ENCODE peak calls at places on chromosomes 7 and 10, in ten cellular contexts. One of them, this sample, is unnamed.

GRCh38 chr7:26178272-26178960 is 22.1 kb downstream of the HNRNPA2B1 start:
- DNase-seq in IMR-90: no peak
- DNase-seq in CD8-positive, alpha-beta T cell: no peak
- DNase-seq in left lung: no peak
- DNase-seq in heart right ventricle: no peak
- DNase-seq in neuronal stem cell: no peak
- DNase-seq in CD8-positive, alpha-beta memory T cell: no peak
- DNase-seq in H9: no peak
- DNase-seq in SK-N-SH: no peak
- DNase-seq in transverse colon: no peak
- DNase-seq in this sample: no peak

GRCh38 chr10:44046605-44047004 is 338.3 kb downstream of the CXCL12 start:
- DNase-seq in neuronal stem cell: no peak
- DNase-seq in H9: no peak
- DNase-seq in IMR-90: peak; percentile 52
- DNase-seq in CD8-positive, alpha-beta T cell: no peak
- DNase-seq in transverse colon: no peak
- DNase-seq in CD8-positive, alpha-beta memory T cell: no peak
- DNase-seq in SK-N-SH: no peak
- DNase-seq in left lung: no peak
- DNase-seq in heart right ventricle: no peak
- DNase-seq in this sample: no peak

GRCh38 chr7:17108049-17108584 is 190.3 kb upstream of the AHR start:
- DNase-seq in SK-N-SH: no peak
- DNase-seq in CD8-positive, alpha-beta T cell: no peak
- DNase-seq in neuronal stem cell: no peak
- DNase-seq in H9: no peak
- DNase-seq in IMR-90: no peak
- DNase-seq in CD8-positive, alpha-beta memory T cell: no peak
- DNase-seq in heart right ventricle: no peak
- DNase-seq in transverse colon: no peak
- DNase-seq in left lung: no peak
- DNase-seq in this sample: no peak

GRCh38 chr10:67912330-67912946 is 28.0 kb downstream of the SIRT1 start:
- DNase-seq in transverse colon: no peak
- DNase-seq in left lung: no peak
- DNase-seq in IMR-90: peak; percentile 25
- DNase-seq in heart right ventricle: no peak
- DNase-seq in neuronal stem cell: no peak
- DNase-seq in CD8-positive, alpha-beta memory T cell: no peak
- DNase-seq in CD8-positive, alpha-beta T cell: no peak
- DNase-seq in H9: no peak
- DNase-seq in SK-N-SH: no peak
- DNase-seq in this sample: no peak

GRCh38 chr10:86265877-86266259 is 100.7 kb downstream of the GRID1 start:
- DNase-seq in IMR-90: no peak
- DNase-seq in left lung: no peak
- DNase-seq in CD8-positive, alpha-beta T cell: no peak
- DNase-seq in CD8-positive, alpha-beta memory T cell: no peak
- DNase-seq in H9: peak; percentile 10
- DNase-seq in heart right ventricle: no peak
- DNase-seq in transverse colon: no peak
- DNase-seq in SK-N-SH: no peak
- DNase-seq in neuronal stem cell: no peak
- DNase-seq in this sample: no peak

GRCh38 chr10:13773043-13773442 is 186.3 kb downstream of the PRPF18 start:
- DNase-seq in CD8-positive, alpha-beta T cell: no peak
- DNase-seq in SK-N-SH: no peak
- DNase-seq in transverse colon: no peak
- DNase-seq in heart right ventricle: no peak
- DNase-seq in H9: no peak
- DNase-seq in neuronal stem cell: no peak
- DNase-seq in IMR-90: no peak
- DNase-seq in left lung: no peak
- DNase-seq in CD8-positive, alpha-beta memory T cell: no peak
- DNase-seq in this sample: no peak

GRCh38 chr10:61475449-61475873 is 22.3 kb upstream of the TMEM26 start:
- DNase-seq in transverse colon: no peak
- DNase-seq in SK-N-SH: no peak
- DNase-seq in H9: no peak
- DNase-seq in left lung: no peak
- DNase-seq in IMR-90: peak; percentile 66
- DNase-seq in CD8-positive, alpha-beta memory T cell: no peak
- DNase-seq in heart right ventricle: no peak
- DNase-seq in neuronal stem cell: no peak
- DNase-seq in CD8-positive, alpha-beta T cell: no peak
- DNase-seq in this sample: no peak

GRCh38 chr10:77636967-77637473 is 588 bp downstream of the KCNMA1 start:
- DNase-seq in CD8-positive, alpha-beta T cell: no peak
- DNase-seq in CD8-positive, alpha-beta memory T cell: no peak
- DNase-seq in left lung: no peak
- DNase-seq in heart right ventricle: no peak
- DNase-seq in SK-N-SH: peak; percentile 76
- DNase-seq in IMR-90: no peak
- DNase-seq in H9: peak; percentile 41
- DNase-seq in neuronal stem cell: no peak
- DNase-seq in transverse colon: no peak
- DNase-seq in this sample: no peak

GRCh38 chr7:5177060-5177459 is 13.0 kb upstream of the WIPI2 start:
- DNase-seq in heart right ventricle: peak; percentile 75
- DNase-seq in transverse colon: peak; percentile 40
- DNase-seq in CD8-positive, alpha-beta memory T cell: no peak
- DNase-seq in H9: no peak
- DNase-seq in CD8-positive, alpha-beta T cell: no peak
- DNase-seq in IMR-90: peak; percentile 87
- DNase-seq in left lung: peak; percentile 40
- DNase-seq in SK-N-SH: peak; percentile 88
- DNase-seq in neuronal stem cell: no peak
- DNase-seq in this sample: no peak

GRCh38 chr7:83850037-83850619 is 201.2 kb upstream of the SEMA3E start:
- DNase-seq in H9: no peak
- DNase-seq in neuronal stem cell: peak; percentile 3
- DNase-seq in SK-N-SH: no peak
- DNase-seq in CD8-positive, alpha-beta memory T cell: no peak
- DNase-seq in left lung: no peak
- DNase-seq in CD8-positive, alpha-beta T cell: no peak
- DNase-seq in IMR-90: no peak
- DNase-seq in transverse colon: no peak
- DNase-seq in heart right ventricle: no peak
- DNase-seq in this sample: no peak

GRCh38 chr7:103752995-103753394 is 236.5 kb downstream of the RELN start:
- DNase-seq in IMR-90: peak; percentile 27
- DNase-seq in H9: no peak
- DNase-seq in transverse colon: no peak
- DNase-seq in CD8-positive, alpha-beta T cell: no peak
- DNase-seq in neuronal stem cell: no peak
- DNase-seq in SK-N-SH: no peak
- DNase-seq in CD8-positive, alpha-beta memory T cell: no peak
- DNase-seq in heart right ventricle: no peak
- DNase-seq in left lung: no peak
- DNase-seq in this sample: no peak

GRCh38 chr7:66640802-66641525 is 12.3 kb downstream of the KCTD7 start:
- DNase-seq in heart right ventricle: no peak
- DNase-seq in neuronal stem cell: no peak
- DNase-seq in CD8-positive, alpha-beta memory T cell: no peak
- DNase-seq in transverse colon: peak; percentile 79
- DNase-seq in SK-N-SH: no peak
- DNase-seq in IMR-90: no peak
- DNase-seq in CD8-positive, alpha-beta T cell: no peak
- DNase-seq in H9: no peak
- DNase-seq in left lung: no peak
- DNase-seq in this sample: no peak
- H3K27ac ChIP-seq in heart right ventricle: no peak overlapping the region
- H3K27ac ChIP-seq in neuronal stem cell: no peak overlapping the region
- H3K27ac ChIP-seq in CD8-positive, alpha-beta memory T cell: no peak overlapping the region
- H3K27ac ChIP-seq in transverse colon: peak overlapping the region; percentile 76
- H3K27ac ChIP-seq in SK-N-SH: no peak overlapping the region
- H3K27ac ChIP-seq in IMR-90: no peak overlapping the region
- H3K27ac ChIP-seq in CD8-positive, alpha-beta T cell: no peak overlapping the region
- H3K27ac ChIP-seq in H9: no peak overlapping the region
- H3K27ac ChIP-seq in left lung: no peak overlapping the region
- H3K27ac ChIP-seq in this sample: no peak overlapping the region

DNA sequence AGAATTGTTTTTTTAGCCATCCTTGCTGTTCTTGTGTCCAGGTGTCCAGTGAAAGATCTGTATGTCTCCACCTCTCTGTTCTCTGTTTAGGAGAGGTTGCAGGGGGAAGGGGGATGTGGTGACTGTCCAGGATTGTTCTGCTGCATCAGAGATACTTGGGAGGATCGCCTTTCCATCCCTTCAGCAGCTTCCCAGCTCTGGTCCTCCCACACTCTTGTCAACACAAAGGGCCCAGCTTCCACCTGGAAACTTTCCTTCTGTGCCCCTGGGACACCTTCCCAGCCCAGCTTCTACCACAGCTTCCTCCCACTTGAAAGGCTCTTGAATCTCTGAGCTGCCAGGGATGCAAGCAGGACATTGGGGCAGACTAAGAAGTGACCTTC is 82.0 kb upstream of the SLF2 start:
- DNase-seq in CD8-positive, alpha-beta T cell: no peak
- DNase-seq in CD8-positive, alpha-beta memory T cell: no peak
- DNase-seq in left lung: no peak
- DNase-seq in neuronal stem cell: no peak
- DNase-seq in heart right ventricle: no peak
- DNase-seq in H9: no peak
- DNase-seq in SK-N-SH: no peak
- DNase-seq in transverse colon: no peak
- DNase-seq in IMR-90: no peak
- DNase-seq in this sample: no peak
- H3K27me3 ChIP-seq in CD8-positive, alpha-beta T cell: peaks cover 54% of the 10 kb centered on the region
- H3K27me3 ChIP-seq in CD8-positive, alpha-beta memory T cell: peaks cover 54% of the 10 kb centered on the region
- H3K27me3 ChIP-seq in left lung: peaks cover 56% of the 10 kb centered on the region
- H3K27me3 ChIP-seq in neuronal stem cell: peaks cover 36% of the 10 kb centered on the region
- H3K27me3 ChIP-seq in heart right ventricle: peaks cover 73% of the 10 kb centered on the region
- H3K27me3 ChIP-seq in H9: peaks cover 86% of the 10 kb centered on the region
- H3K27me3 ChIP-seq in SK-N-SH: peaks cover 76% of the 10 kb centered on the region
- H3K27me3 ChIP-seq in transverse colon: peaks cover 100% of the 10 kb centered on the region
- H3K27me3 ChIP-seq in IMR-90: peaks cover 92% of the 10 kb centered on the region
- H3K27me3 ChIP-seq in this sample: peaks cover 43% of the 10 kb centered on the region

GRCh38 chr10:92572362-92573090 is 1.4 kb downstream of the IDE start:
- DNase-seq in H9: no peak
- DNase-seq in left lung: no peak
- DNase-seq in transverse colon: no peak
- DNase-seq in CD8-positive, alpha-beta memory T cell: no peak
- DNase-seq in IMR-90: no peak
- DNase-seq in heart right ventricle: no peak
- DNase-seq in SK-N-SH: peak; percentile 24
- DNase-seq in neuronal stem cell: no peak
- DNase-seq in CD8-positive, alpha-beta T cell: no peak
- DNase-seq in this sample: no peak

GRCh38 chr10:92573091-92573797 is 649 bp downstream of the IDE start:
- DNase-seq in neuronal stem cell: peak; percentile 9
- DNase-seq in H9: peak; percentile 34
- DNase-seq in heart right ventricle: no peak
- DNase-seq in SK-N-SH: peak; percentile 64
- DNase-seq in left lung: no peak
- DNase-seq in transverse colon: peak; percentile 38
- DNase-seq in CD8-positive, alpha-beta T cell: peak; percentile 40
- DNase-seq in CD8-positive, alpha-beta memory T cell: no peak
- DNase-seq in IMR-90: peak; percentile 36
- DNase-seq in this sample: peak; percentile 41

GRCh38 chr10:92575961-92576360 is 2.1 kb upstream of the IDE start:
- DNase-seq in heart right ventricle: no peak
- DNase-seq in IMR-90: peak; percentile 53
- DNase-seq in transverse colon: no peak
- DNase-seq in SK-N-SH: no peak
- DNase-seq in H9: no peak
- DNase-seq in left lung: no peak
- DNase-seq in CD8-positive, alpha-beta memory T cell: no peak
- DNase-seq in neuronal stem cell: no peak
- DNase-seq in CD8-positive, alpha-beta T cell: no peak
- DNase-seq in this sample: no peak

GRCh38 chr10:92573798-92574544 is at the start of gene IDE:
- DNase-seq in neuronal stem cell: peak; percentile 94
- DNase-seq in IMR-90: peak; percentile 88
- DNase-seq in H9: peak; percentile 95
- DNase-seq in left lung: peak; percentile 90
- DNase-seq in heart right ventricle: peak; percentile 93
- DNase-seq in CD8-positive, alpha-beta memory T cell: peak; percentile 87
- DNase-seq in CD8-positive, alpha-beta T cell: peak; percentile 76
- DNase-seq in SK-N-SH: peak; percentile 95
- DNase-seq in transverse colon: peak; percentile 92
- DNase-seq in this sample: peak; percentile 83

DNA sequence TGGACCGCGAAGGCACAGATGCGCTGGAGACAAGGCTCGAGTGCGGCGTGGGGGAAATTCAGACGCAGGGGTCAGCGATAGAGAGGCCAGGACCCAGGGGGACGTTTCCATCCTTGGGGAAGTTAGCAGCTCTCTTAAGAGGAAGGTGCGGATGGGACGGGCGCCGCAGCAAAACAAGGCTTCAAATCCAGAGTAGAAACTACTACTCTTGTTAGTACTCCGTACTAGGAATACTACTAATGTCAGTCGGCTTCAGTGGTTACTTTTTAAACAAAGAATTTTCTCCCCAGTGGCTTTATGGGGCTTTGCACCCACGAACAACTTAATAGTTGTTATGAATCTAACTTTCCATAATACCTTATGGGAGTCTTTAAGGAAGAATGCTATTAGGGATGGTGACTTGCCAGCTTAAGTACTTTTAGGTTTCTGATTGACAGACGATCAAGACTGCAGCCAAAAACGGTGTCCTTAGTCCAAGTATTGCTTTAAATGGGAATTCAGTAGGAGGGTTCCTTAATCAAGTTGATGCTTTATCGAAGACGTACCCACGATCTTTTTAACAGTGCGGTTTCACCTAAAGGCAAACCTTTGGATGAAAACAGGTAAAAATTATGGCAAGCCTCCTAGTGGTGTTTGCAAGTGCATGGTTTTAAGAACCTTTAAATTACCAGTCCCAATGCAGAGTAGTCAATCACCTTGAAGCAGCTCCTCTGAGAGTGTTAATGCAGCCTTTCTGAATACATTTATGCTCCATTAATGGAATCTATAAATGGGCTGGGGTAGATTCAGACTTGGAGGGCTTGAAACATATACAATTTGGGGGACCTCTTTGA is 868 bp upstream of the IDE start:
- DNase-seq in heart right ventricle: no peak
- DNase-seq in SK-N-SH: peak; percentile 86
- DNase-seq in IMR-90: peak; percentile 36
- DNase-seq in neuronal stem cell: peak; percentile 15
- DNase-seq in left lung: no peak
- DNase-seq in CD8-positive, alpha-beta T cell: no peak
- DNase-seq in H9: no peak
- DNase-seq in CD8-positive, alpha-beta memory T cell: no peak
- DNase-seq in transverse colon: no peak
- DNase-seq in this sample: no peak
- H3K27ac ChIP-seq in heart right ventricle: peak overlapping the region; percentile 95
- H3K27ac ChIP-seq in SK-N-SH: peak overlapping the region; percentile 96
- H3K27ac ChIP-seq in IMR-90: peak overlapping the region; percentile 59
- H3K27ac ChIP-seq in neuronal stem cell: peak overlapping the region; percentile 98
- H3K27ac ChIP-seq in left lung: peak overlapping the region; percentile 96
- H3K27ac ChIP-seq in CD8-positive, alpha-beta T cell: peak overlapping the region; percentile 74
- H3K27ac ChIP-seq in H9: no peak overlapping the region
- H3K27ac ChIP-seq in CD8-positive, alpha-beta memory T cell: peak overlapping the region; percentile 90
- H3K27ac ChIP-seq in transverse colon: peak overlapping the region; percentile 95
- H3K27ac ChIP-seq in this sample: peak overlapping the region; percentile 85

DNA sequence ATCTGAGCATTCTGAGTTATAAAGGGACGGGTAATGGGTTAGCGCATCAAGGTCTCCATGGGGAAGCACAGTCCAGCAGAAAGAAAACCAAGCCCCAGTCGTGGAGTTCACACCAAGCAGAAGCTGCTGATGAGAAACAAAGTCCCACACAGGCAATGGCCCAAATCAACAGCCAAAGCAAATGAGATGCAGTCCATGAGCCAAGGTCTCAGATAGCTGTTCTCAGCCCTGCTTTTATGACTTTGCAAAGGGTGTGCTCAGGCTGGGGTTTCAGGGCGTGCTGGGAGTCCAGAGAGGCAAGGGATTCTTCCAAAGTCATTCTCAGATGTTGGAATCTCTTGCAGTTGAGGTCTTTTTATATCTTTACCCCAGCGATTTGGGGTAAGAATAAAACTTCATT is 32.1 kb downstream of the THNSL1 start:
- DNase-seq in transverse colon: peak; percentile 42
- DNase-seq in IMR-90: no peak
- DNase-seq in H9: no peak
- DNase-seq in neuronal stem cell: no peak
- DNase-seq in left lung: no peak
- DNase-seq in heart right ventricle: no peak
- DNase-seq in CD8-positive, alpha-beta memory T cell: no peak
- DNase-seq in CD8-positive, alpha-beta T cell: no peak
- DNase-seq in SK-N-SH: no peak
- DNase-seq in this sample: no peak
- H3K27me3 ChIP-seq in transverse colon: no peaks in the 10 kb centered on the region
- H3K27me3 ChIP-seq in IMR-90: peaks cover 15% of the 10 kb centered on the region
- H3K27me3 ChIP-seq in H9: no peaks in the 10 kb centered on the region
- H3K27me3 ChIP-seq in neuronal stem cell: no peaks in the 10 kb centered on the region
- H3K27me3 ChIP-seq in left lung: no peaks in the 10 kb centered on the region
- H3K27me3 ChIP-seq in heart right ventricle: no peaks in the 10 kb centered on the region
- H3K27me3 ChIP-seq in CD8-positive, alpha-beta memory T cell: no peaks in the 10 kb centered on the region
- H3K27me3 ChIP-seq in CD8-positive, alpha-beta T cell: no peaks in the 10 kb centered on the region
- H3K27me3 ChIP-seq in SK-N-SH: no peaks in the 10 kb centered on the region
- H3K27me3 ChIP-seq in this sample: no peaks in the 10 kb centered on the region

This sample was measured in CD4-positive, alpha-beta memory T cell.